ENCODE peak calls at places on chromosome 21, in eight cellular contexts. O is AG20443, D is AG08395, R is amniotic stem cell, F is GF-D8, U is astrocyte of the cerebellum, S is non-pigmented ciliary epithelial cell, A is cerebellar nuclear complex. W is an unnamed sample.

GRCh38 chr21:8989261-8989882 is 1532.0 kb upstream of the TPTE start:
- DNase-seq in F (no peak), O (peak; percentile 13), D (no peak), A (no peak), U (no peak), S (no peak), R (no peak), W (no peak)

GRCh38 chr21:44527983-44528633 is 11.9 kb downstream of the KRTAP10-1 start:
- DNase-seq in U (no peak), F (no peak), S (no peak), O (no peak), A (no peak), R (no peak), D (no peak), W (no peak)

GRCh38 chr21:34736116-34736870 is 67.5 kb downstream of the CLIC6 start:
- DNase-seq in A (no peak), R (peak; percentile 45), O (peak; percentile 73), S (no peak), U (no peak), D (peak; percentile 63), F (no peak), W (no peak)

GRCh38 chr21:42760977-42761751 is 107.7 kb downstream of the PDE9A start:
- DNase-seq in S (no peak), U (no peak), F (no peak), R (no peak), A (no peak), O (no peak), D (no peak), W (no peak)

GRCh38 chr21:44942566-44942965 is 2.7 kb downstream of the SLX9 start:
- DNase-seq in S (no peak), R (no peak), U (no peak), A (no peak), F (no peak), O (no peak), D (no peak), W (no peak)

GRCh38 chr21:44618909-44619308 is 7.0 kb downstream of the KRTAP10-8 start:
- DNase-seq in A (no peak), S (no peak), O (no peak), U (no peak), F (no peak), R (no peak), D (no peak), W (no peak)

GRCh38 chr21:14842641-14843040 is 222.2 kb downstream of the NRIP1 start:
- DNase-seq in O (peak; percentile 40), R (no peak), S (no peak), A (no peak), F (no peak), D (peak; percentile 24), U (no peak), W (no peak)

GRCh38 chr21:34320006-34320405 is 43.8 kb upstream of the KCNE2 start:
- DNase-seq in F (no peak), U (peak; percentile 50), R (no peak), D (no peak), S (no peak), A (no peak), O (no peak), W (no peak)

GRCh38 chr21:34986561-34987533 is 62.3 kb downstream of the RUNX1 start:
- DNase-seq in F (no peak), D (no peak), O (peak; percentile 30), R (no peak), A (no peak), S (peak; percentile 90), U (peak; percentile 84), W (no peak)

GRCh38 chr21:34766862-34767261 is 98.1 kb downstream of the CLIC6 start:
- DNase-seq in F (no peak), U (no peak), O (no peak), A (no peak), S (no peak), R (no peak), D (no peak), W (no peak)

GRCh38 chr21:37451446-37451845 is 84.9 kb downstream of the DYRK1A start:
- DNase-seq in O (no peak), F (no peak), U (no peak), S (no peak), D (no peak), A (no peak), R (no peak), W (no peak)

GRCh38 chr21:26529556-26529955 is 43.5 kb downstream of the CYYR1 start:
- DNase-seq in A (no peak), U (no peak), O (no peak), R (no peak), S (no peak), D (no peak), F (no peak), W (no peak)

GRCh38 chr21:34790834-34791233 is 122.0 kb downstream of the CLIC6 start:
- DNase-seq in A (no peak), R (no peak), U (no peak), D (no peak), S (no peak), O (no peak), F (no peak), W (no peak)

GRCh38 chr21:26070121-26070520 is 100.4 kb downstream of the APP start:
- DNase-seq in U (no peak), S (no peak), A (no peak), O (no peak), R (no peak), F (no peak), D (no peak), W (no peak)

GRCh38 chr21:44681152-44681551 is 811 bp downstream of the KRTAP12-1 start:
- DNase-seq in A (no peak), O (no peak), S (no peak), D (no peak), U (no peak), F (no peak), R (no peak), W (no peak)

GRCh38 chr21:33587792-33588484 is 546 bp downstream of the DONSON start:
- DNase-seq in A (no peak), O (peak; percentile 54), D (peak; percentile 28), R (no peak), F (peak; percentile 11), U (no peak), S (no peak), W (peak; percentile 17)

GRCh38 chr21:34639882-34640788 is 25.2 kb upstream of the RCAN1 start:
- DNase-seq in A (no peak), F (no peak), R (no peak), S (no peak), O (no peak), U (no peak), D (no peak), W (no peak)

GRCh38 chr21:38831526-38832467 is 26.1 kb downstream of the ETS2 start:
- DNase-seq in D (peak; percentile 84), U (peak; percentile 56), R (peak; percentile 29), O (peak; percentile 88), F (peak; percentile 99), A (no peak), S (peak; percentile 92), W (peak; percentile 29)